ENCODE peak calls at places on chromosomes 12 and 14, in seven cellular contexts. T is tibial artery; V is CD4-positive, alpha-beta T cell; M is KBM-7; L is NCI-H446 treated with DMSO at 0.1 percent for 48 hours; F is iPS-NIHi11; R is NCI-H1048. A is an unnamed sample.

GRCh38 chr12:50747817-50748216 is 16.1 kb upstream of the ATF1 start:
- DNase-seq in F (peak; percentile 24), L (no peak), R (no peak), M (no peak), T (no peak), V (no peak), A (no peak)

GRCh38 chr14:39807271-39807670 is 375.0 kb upstream of the FBXO33 start:
- DNase-seq in M (no peak), T (no peak), F (no peak), R (no peak), V (no peak), L (no peak), A (no peak)

GRCh38 chr12:91139981-91140659 is 28.8 kb upstream of the LUM start:
- DNase-seq in L (no peak), T (no peak), F (no peak), M (no peak), R (no peak), V (no peak), A (no peak)

GRCh38 chr12:96487214-96487613 is 2.2 kb upstream of the CFAP54 start:
- DNase-seq in L (no peak), R (no peak), F (no peak), V (no peak), T (no peak), M (no peak), A (no peak)

GRCh38 chr12:122350444-122350843 is 72.0 kb downstream of the CLIP1 start:
- DNase-seq in V (no peak), T (peak; percentile 77), L (peak; percentile 90), R (no peak), M (no peak), F (no peak), A (no peak)

GRCh38 chr14:89616425-89617141 is 199.6 kb upstream of the FOXN3 start:
- DNase-seq in L (no peak), M (peak; percentile 69), T (no peak), V (no peak), R (no peak), F (no peak), A (peak; percentile 20)

GRCh38 chr12:91180577-91180976 is 2.0 kb downstream of the DCN start:
- DNase-seq in M (no peak), F (no peak), T (no peak), R (no peak), V (no peak), L (no peak), A (no peak)

GRCh38 chr12:23771230-23771949 is 178.1 kb downstream of the SOX5 start:
- DNase-seq in L (peak; percentile 83), F (no peak), M (no peak), R (no peak), V (no peak), T (peak; percentile 74), A (no peak)

GRCh38 chr12:55934343-55934742 is 3.4 kb downstream of the DGKA start:
- DNase-seq in R (no peak), V (no peak), M (no peak), T (no peak), L (no peak), F (no peak), A (no peak)

GRCh38 chr12:109757671-109758265 is 44.1 kb downstream of the FAM222A start:
- DNase-seq in L (no peak), V (no peak), T (peak; percentile 17), M (no peak), F (no peak), R (no peak), A (no peak)

GRCh38 chr12:132561784-132562156 is 48.6 kb downstream of the LRCOL1 start:
- DNase-seq in T (no peak), M (peak; percentile 42), V (no peak), F (peak; percentile 87), L (no peak), R (no peak), A (peak; percentile 58)

GRCh38 chr12:51424662-51425539 is at the start of gene SLC4A8:
- DNase-seq in L (peak; percentile 80), T (peak; percentile 82), V (peak; percentile 56), M (peak; percentile 70), R (peak; percentile 65), F (peak; percentile 100), A (peak; percentile 98)

GRCh38 chr14:43896044-43896443 is 611.0 kb downstream of the FSCB start:
- DNase-seq in L (no peak), V (no peak), R (no peak), F (no peak), M (no peak), T (no peak), A (no peak)

GRCh38 chr12:9731797-9732196 is 1.1 kb downstream of the CLECL1 start:
- DNase-seq in F (no peak), V (no peak), T (no peak), R (no peak), M (peak; percentile 57), L (no peak), A (no peak)

GRCh38 chr12:32501835-32502333 is 102.5 kb downstream of the FGD4 start:
- DNase-seq in M (no peak), F (peak; percentile 87), V (no peak), L (peak; percentile 94), R (peak; percentile 86), T (no peak), A (peak; percentile 60)

GRCh38 chr14:104386281-104386841 is 193.2 kb upstream of the C14orf180 start:
- DNase-seq in L (no peak), F (no peak), V (no peak), R (no peak), T (peak; percentile 60), M (no peak), A (no peak)

GRCh38 chr14:41749425-41749824 is 142.7 kb downstream of the LRFN5 start:
- DNase-seq in L (no peak), M (peak; percentile 1), T (no peak), R (no peak), V (no peak), F (no peak), A (no peak)

GRCh38 chr14:58243790-58244555 is 670 bp upstream of the PSMA3 start:
- DNase-seq in M (peak; percentile 73), T (peak; percentile 59), F (no peak), L (peak; percentile 60), V (no peak), R (no peak), A (no peak)

GRCh38 chr14:61471297-61471980 is 150.1 kb downstream of the PRKCH start:
- DNase-seq in V (no peak), L (no peak), R (no peak), F (no peak), T (no peak), M (no peak), A (no peak)

GRCh38 chr12:109720152-109720855 is 6.7 kb downstream of the FAM222A start:
- DNase-seq in M (no peak), F (no peak), L (peak; percentile 53), R (no peak), V (no peak), T (no peak), A (peak; percentile 66)

GRCh38 chr14:53842938-53843337 is 113.7 kb downstream of the BMP4 start:
- DNase-seq in V (no peak), T (no peak), M (no peak), L (no peak), F (no peak), R (no peak), A (no peak)

GRCh38 chr12:76268267-76268666 is 79.9 kb downstream of the BBS10 start:
- DNase-seq in R (no peak), M (no peak), V (no peak), L (no peak), T (no peak), F (no peak), A (no peak)

GRCh38 chr12:132605055-132605441 is 5.3 kb downstream of the LRCOL1 start:
- DNase-seq in R (no peak), L (no peak), T (no peak), M (no peak), V (no peak), F (no peak), A (no peak)

GRCh38 chr12:132562489-132563045 is 47.8 kb downstream of the LRCOL1 start:
- DNase-seq in T (no peak), F (no peak), V (no peak), L (no peak), R (no peak), M (no peak), A (no peak)

GRCh38 chr12:64103821-64104220 is 118.3 kb downstream of the KICS2 start:
- DNase-seq in V (no peak), M (no peak), L (no peak), R (no peak), F (no peak), T (no peak), A (no peak)

GRCh38 chr12:119940881-119941280 is 48.2 kb upstream of the BICDL1 start:
- DNase-seq in L (peak; percentile 10), V (no peak), T (no peak), R (no peak), M (no peak), F (peak; percentile 37), A (no peak)

GRCh38 chr12:26696613-26697092 is 136.3 kb downstream of the ITPR2 start:
- DNase-seq in L (no peak), F (no peak), T (no peak), M (no peak), V (no peak), R (no peak), A (no peak)

GRCh38 chr12:93378373-93379310 is 917 bp downstream of the NUDT4 start:
- DNase-seq in R (no peak), V (peak; percentile 44), T (peak; percentile 73), L (no peak), F (peak; percentile 43), M (peak; percentile 79), A (peak; percentile 31)

GRCh38 chr14:39884091-39884490 is 451.9 kb upstream of the FBXO33 start:
- DNase-seq in F (no peak), M (no peak), R (no peak), L (no peak), V (no peak), T (no peak), A (no peak)

GRCh38 chr14:102212845-102213244 is 73.1 kb downstream of the WDR20 start:
- DNase-seq in V (no peak), R (no peak), L (no peak), T (no peak), F (no peak), M (no peak), A (no peak)

GRCh38 chr14:45068396-45068795 is 15.5 kb upstream of the PRPF39 start:
- DNase-seq in F (no peak), R (no peak), L (no peak), T (no peak), V (no peak), M (no peak), A (no peak)

GRCh38 chr12:101608301-101609133 is 13.7 kb downstream of the MYBPC1 start:
- DNase-seq in R (no peak), V (no peak), M (no peak), T (no peak), L (no peak), F (no peak), A (no peak)

GRCh38 chr12:101759396-101760047 is 20.3 kb upstream of the SYCP3 start:
- DNase-seq in T (no peak), M (peak; percentile 37), F (peak; percentile 43), V (no peak), L (no peak), R (no peak), A (no peak)

GRCh38 chr14:24849471-24849870 is 200.5 kb downstream of the STXBP6 start:
- DNase-seq in F (no peak), R (no peak), M (no peak), T (no peak), V (no peak), L (no peak), A (no peak)

GRCh38 chr14:71693373-71693772 is 238.9 kb upstream of the RGS6 start:
- DNase-seq in T (no peak), F (no peak), M (no peak), R (no peak), V (no peak), L (no peak), A (no peak)

GRCh38 chr14:93772263-93772662 is 16.0 kb downstream of the PRIMA1 start:
- DNase-seq in T (peak; percentile 90), M (no peak), V (no peak), L (no peak), R (no peak), F (no peak), A (no peak)